ENCODE peak calls at places on chromosomes 11 and 22, in four cellular contexts. E is progenitor cell of endocrine pancreas, M is K562, Z is CD14-positive monocyte. B is an unnamed sample.
A peak's percentile ranks its signal among the peaks of the same experiment; 100 is the strongest.

GRCh38 chr11:8234425-8234821 is 29.3 kb downstream of the LMO1 start:
- DNase-seq in E (no peak), Z (no peak), M (no peak), B (no peak)

GRCh38 chr11:122108192-122108799 is 7.7 kb downstream of the BLID start:
- DNase-seq in M (peak; percentile 20), E (no peak), Z (no peak), B (no peak)

GRCh38 chr22:45907996-45908395 is 69.0 kb downstream of the WNT7B start:
- DNase-seq in E (no peak), Z (no peak), M (no peak), B (no peak)

GRCh38 chr22:46036558-46037408 is 59.8 kb upstream of the WNT7B start:
- DNase-seq in Z (no peak), M (peak; percentile 45), E (peak; percentile 9), B (no peak)

GRCh38 chr11:2480874-2481220 is 36.0 kb downstream of the KCNQ1 start:
- DNase-seq in E (no peak), M (no peak), Z (peak; percentile 86), B (no peak)

GRCh38 chr11:68565768-68566167 is 105.2 kb downstream of the PPP6R3 start:
- DNase-seq in E (no peak), M (no peak), Z (no peak), B (no peak)

GRCh38 chr11:14643697-14644395 is at the start of gene PDE3B:
- DNase-seq in Z (peak; percentile 70), M (peak; percentile 93), E (peak; percentile 74), B (peak; percentile 56)

GRCh38 chr22:23849009-23850006 is 8.4 kb upstream of the SLC2A11 start:
- DNase-seq in Z (peak; percentile 74), M (peak; percentile 78), E (peak; percentile 93), B (peak; percentile 95)

GRCh38 chr22:23246982-23247766 is 66.9 kb downstream of the BCR start:
- DNase-seq in M (no peak), Z (no peak), E (no peak), B (no peak)

GRCh38 chr11:41795004-41795403 is 335.6 kb upstream of the LRRC4C start:
- DNase-seq in Z (no peak), E (no peak), M (no peak), B (no peak)

GRCh38 chr11:64095286-64095825 is 59.6 kb downstream of the FLRT1 start:
- DNase-seq in Z (no peak), M (no peak), E (no peak), B (no peak)

GRCh38 chr11:111846063-111846462 is 25.3 kb downstream of the ALG9 start:
- DNase-seq in M (no peak), E (no peak), Z (no peak), B (no peak)

GRCh38 chr22:23203452-23204124 is 23.3 kb downstream of the BCR start:
- DNase-seq in M (no peak), E (no peak), Z (no peak), B (no peak)

GRCh38 chr22:35057155-35057554 is 8.8 kb upstream of the ISX start:
- DNase-seq in M (no peak), Z (no peak), E (no peak), B (no peak)

GRCh38 chr11:126088999-126089398 is 26.3 kb upstream of the CDON start:
- DNase-seq in Z (no peak), E (no peak), M (no peak), B (no peak)

GRCh38 chr11:118153976-118154375 is 1.4 kb upstream of the SCN4B start:
- DNase-seq in E (no peak), M (no peak), Z (no peak), B (no peak)

GRCh38 chr11:55707029-55707428 is 45.0 kb downstream of the OR4C6 start:
- DNase-seq in M (peak; percentile 44), Z (no peak), E (no peak), B (no peak)

GRCh38 chr22:50415426-50415825 is 59.4 kb downstream of the SBF1 start:
- DNase-seq in Z (no peak), M (no peak), E (no peak), B (no peak)

GRCh38 chr22:35315855-35316745 is 16.4 kb downstream of the TOM1 start:
- DNase-seq in Z (peak; percentile 38), M (no peak), E (no peak), B (no peak)

GRCh38 chr11:72235351-72236057 is 8.5 kb downstream of the PHOX2A start:
- DNase-seq in E (no peak), Z (no peak), M (no peak), B (no peak)

GRCh38 chr11:69654660-69655478 is 13.9 kb downstream of the CCND1 start:
- DNase-seq in M (no peak), Z (no peak), E (no peak), B (no peak)

GRCh38 chr11:72753341-72754148 is 1.3 kb upstream of the ARAP1 start:
- DNase-seq in Z (no peak), E (no peak), M (peak; percentile 33), B (no peak)

GRCh38 chr11:123672568-123672967 is 18.1 kb upstream of the SCN3B start:
- DNase-seq in M (no peak), Z (no peak), E (no peak), B (no peak)

GRCh38 chr11:75014129-75014528 is 25.4 kb downstream of the NEU3 start:
- DNase-seq in E (no peak), Z (no peak), M (peak; percentile 49), B (no peak)

GRCh38 chr11:117921893-117922292 is 7.3 kb downstream of the TMPRSS13 start:
- DNase-seq in M (no peak), E (no peak), Z (no peak), B (no peak)

GRCh38 chr11:61041755-61042518 is 60.4 kb upstream of the CD5 start:
- DNase-seq in E (peak; percentile 17), Z (no peak), M (no peak), B (no peak)

GRCh38 chr11:133656100-133656635 is 123.9 kb upstream of the OPCML start:
- DNase-seq in Z (no peak), E (no peak), M (no peak), B (no peak)

GRCh38 chr22:50276143-50276542 is 6.0 kb upstream of the MAPK11 start:
- DNase-seq in M (no peak), Z (peak; percentile 72), E (no peak), B (no peak)

GRCh38 chr11:117366183-117366582 is 38.5 kb downstream of the CEP164 start:
- DNase-seq in Z (no peak), M (no peak), E (no peak), B (no peak)

GRCh38 chr11:8871283-8871775 is 39.7 kb upstream of the AKIP1 start:
- DNase-seq in M (no peak), E (no peak), Z (no peak), B (no peak)

GRCh38 chr11:84924290-84924689 is 702.9 kb downstream of the DLG2 start:
- DNase-seq in M (no peak), E (no peak), Z (no peak), B (no peak)

DNA sequence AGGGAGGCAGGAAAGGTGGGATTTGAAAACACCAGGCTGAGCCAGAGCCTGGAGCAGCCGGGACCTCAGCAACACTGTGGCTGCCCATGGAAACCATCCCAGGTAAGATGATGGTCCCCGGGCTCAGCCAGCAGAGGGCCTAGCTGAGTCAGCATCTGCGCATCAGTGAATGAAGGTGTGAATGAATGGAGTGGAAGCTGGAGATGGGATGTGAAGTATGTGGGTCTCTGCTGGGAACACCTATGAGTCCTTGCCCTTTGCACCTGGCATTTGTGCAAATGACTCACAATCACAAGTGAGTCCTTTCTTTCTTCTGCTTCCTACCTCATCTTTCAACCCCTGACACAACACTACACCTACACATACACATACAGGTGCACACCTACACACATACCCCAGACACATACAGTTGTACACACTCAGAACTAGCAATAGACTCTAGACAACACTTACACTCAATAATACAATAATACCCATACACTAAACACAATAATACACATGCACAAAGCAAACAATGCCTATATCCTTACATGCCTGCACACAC is 62.8 kb upstream of the PRDM11 start:
- DNase-seq in Z (no peak), M (peak; percentile 11), E (no peak), B (no peak)
- TF ChIP-seq CTCF in Z (peak; percentile 47), M (peak; percentile 37), E (peak; percentile 55), B (no peak)

GRCh38 chr11:20712912-20713311 is 43.5 kb downstream of the NELL1 start:
- DNase-seq in M (no peak), Z (no peak), E (no peak), B (no peak)
- TF ChIP-seq CTCF in M (no peak), Z (no peak), E (no peak), B (no peak)

GRCh38 chr11:58919561-58919960 is 19.7 kb upstream of the GLYATL1 start:
- DNase-seq in Z (no peak), M (no peak), E (no peak), B (no peak)

GRCh38 chr11:58922475-58922874 is 16.8 kb upstream of the GLYATL1 start:
- DNase-seq in M (no peak), E (no peak), Z (no peak), B (no peak)

GRCh38 chr11:58921778-58922390 is 17.4 kb upstream of the GLYATL1 start:
- DNase-seq in M (no peak), Z (no peak), E (no peak), B (no peak)

GRCh38 chr11:58917159-58917765 is 22.0 kb upstream of the GLYATL1 start:
- DNase-seq in Z (no peak), M (no peak), E (no peak), B (no peak)

GRCh38 chr11:58919980-58920379 is 19.3 kb upstream of the GLYATL1 start:
- DNase-seq in M (no peak), Z (no peak), E (no peak), B (no peak)
- TF ChIP-seq CTCF in M (no peak), Z (no peak), E (no peak), B (no peak)

DNA sequence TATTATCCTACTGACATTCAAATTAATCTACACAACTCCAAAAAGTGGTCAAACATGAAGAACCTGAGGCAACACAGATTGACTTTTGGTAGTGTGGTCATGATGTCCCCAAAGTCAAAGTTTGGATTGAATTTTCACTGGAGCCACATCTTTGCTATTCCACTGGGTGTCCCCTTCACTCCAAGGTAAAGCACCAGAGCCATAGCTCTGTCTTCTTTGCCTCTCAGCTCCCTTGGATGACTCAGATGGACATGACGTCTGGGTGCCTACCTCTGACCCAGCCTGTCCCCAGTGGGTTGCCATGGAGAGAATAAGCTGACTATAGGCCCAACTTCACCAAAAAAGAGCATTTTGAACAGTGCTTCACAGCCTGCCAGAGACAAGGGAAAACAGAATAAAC is 57.4 kb upstream of the ARHGAP42 start:
- DNase-seq in E (no peak), M (peak; percentile 41), Z (no peak), B (no peak)
- TF ChIP-seq CTCF in E (no peak), M (peak; percentile 37), Z (no peak), B (no peak)

GRCh38 chr11:129279326-129280026 is 87.4 kb upstream of the ARHGAP32 start:
- DNase-seq in M (no peak), E (peak; percentile 77), Z (peak; percentile 64), B (peak; percentile 73)
- TF ChIP-seq CTCF in M (no peak), E (no peak), Z (no peak), B (no peak)

DNA sequence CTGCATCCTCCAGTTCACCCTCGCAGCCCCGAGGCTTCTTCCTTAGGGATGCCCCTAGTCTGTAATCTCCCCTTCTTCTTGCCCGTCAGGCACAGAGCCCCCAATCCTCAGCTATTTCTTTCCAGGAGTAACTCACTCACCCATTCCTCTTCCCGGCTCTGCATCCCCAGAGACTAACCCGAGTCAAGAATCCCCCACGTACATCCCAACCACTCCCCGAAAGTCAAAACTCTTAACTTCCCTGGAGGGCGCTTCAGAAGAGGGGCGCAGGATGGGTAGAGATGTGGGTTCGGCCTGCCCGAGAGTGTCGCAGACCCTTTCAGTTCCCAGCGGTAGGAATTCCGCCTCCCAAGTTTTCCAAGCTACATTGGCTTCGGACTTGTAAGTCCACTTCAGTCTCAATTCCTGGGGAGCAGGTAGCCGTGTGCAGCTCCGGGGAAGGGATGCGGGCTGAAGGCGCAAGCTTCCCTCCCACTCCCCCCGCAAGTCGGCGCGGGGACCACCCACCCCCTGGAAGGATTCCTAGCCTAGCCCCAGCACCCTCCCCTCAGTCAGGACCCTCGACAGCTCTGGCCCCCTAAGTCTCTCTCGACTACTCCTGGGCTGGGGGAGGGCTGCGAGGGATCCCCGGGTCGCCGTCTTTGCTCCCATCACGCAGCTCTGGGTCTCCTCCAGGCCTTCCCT is 871 bp downstream of the BDNF start:
- DNase-seq in M (no peak), E (no peak), Z (no peak), B (no peak)
- TF ChIP-seq CTCF in M (no peak), E (no peak), Z (no peak), B (no peak)